ENCODE peak calls at places on chromosomes 5 and 9, in five cellular contexts. Z, V, U, P and D are unnamed samples.

GRCh38 chr5:179152144-179152895 is 92.1 kb downstream of the ZNF354C start:
- DNase-seq in U (no peak), V (no peak), P (no peak), Z (no peak), D (no peak)

GRCh38 chr9:132406554-132407122 is at the start of gene TTF1:
- DNase-seq in U (peak), Z (peak), P (peak), V (peak), D (peak)

GRCh38 chr9:109971226-109971625 is 191.2 kb downstream of the PALM2AKAP2 start:
- DNase-seq in P (no peak), Z (no peak), V (no peak), U (no peak), D (no peak)

GRCh38 chr5:168328804-168329203 is 37.4 kb downstream of the WWC1 start:
- DNase-seq in V (no peak), Z (no peak), P (no peak), U (no peak), D (no peak)

GRCh38 chr5:31921852-31922305 is 252.2 kb downstream of the GOLPH3 start:
- DNase-seq in Z (no peak), U (no peak), P (no peak), V (peak), D (no peak)

GRCh38 chr5:134086943-134087305 is 27.6 kb upstream of the TCF7 start:
- DNase-seq in U (peak), V (no peak), Z (no peak), P (no peak), D (no peak)

GRCh38 chr9:36855443-36856315 is 178.4 kb downstream of the PAX5 start:
- DNase-seq in V (peak), Z (no peak), P (peak), U (peak), D (peak)

GRCh38 chr5:78677777-78678668 is 29.5 kb upstream of the LHFPL2 start:
- DNase-seq in P (peak), Z (no peak), U (no peak), V (peak), D (peak)

GRCh38 chr5:9954869-9955268 is 294.8 kb downstream of the ATPSCKMT start:
- DNase-seq in V (no peak), Z (no peak), U (no peak), P (no peak), D (no peak)

GRCh38 chr9:97638666-97639065 is 5.0 kb downstream of the NCBP1 start:
- DNase-seq in V (no peak), U (no peak), Z (no peak), P (no peak), D (no peak)

GRCh38 chr5:132009706-132010405 is 1.6 kb downstream of the ACSL6 start:
- DNase-seq in Z (no peak), P (no peak), U (no peak), V (no peak), D (no peak)

GRCh38 chr5:92841604-92842155 is 739.3 kb downstream of the NR2F1-AS1 start:
- DNase-seq in U (no peak), V (no peak), P (no peak), Z (no peak), D (no peak)

GRCh38 chr5:65128226-65128625 is 353.5 kb downstream of the ADAMTS6 start:
- DNase-seq in Z (no peak), U (no peak), V (no peak), P (no peak), D (no peak)

GRCh38 chr5:80168388-80169028 is 87.3 kb downstream of the SERINC5 start:
- DNase-seq in P (no peak), Z (no peak), V (no peak), U (no peak), D (no peak)

GRCh38 chr5:67481362-67481761 is 284.8 kb upstream of the CD180 start:
- DNase-seq in P (no peak), Z (no peak), U (no peak), V (no peak), D (no peak)

GRCh38 chr5:59666709-59667108 is 226.8 kb downstream of the PDE4D start:
- DNase-seq in U (no peak), Z (peak), V (no peak), P (no peak), D (no peak)